ENCODE peak calls at places on chromosomes 1 and 21, in eight cellular contexts. One of them, this sample, is unnamed.

GRCh38 chr1:37561794-37562132 is 5.0 kb downstream of the DNALI1 start:
- DNase-seq in spleen: no peak
- DNase-seq in sigmoid colon: no peak
- DNase-seq in ovary: no peak
- DNase-seq in psoas muscle: no peak
- DNase-seq in glutamatergic neuron: peak; percentile 36
- DNase-seq in body of pancreas: no peak
- DNase-seq in cardiac muscle cell: no peak
- DNase-seq in this sample: peak; percentile 17

GRCh38 chr1:21340230-21340564 is 49.9 kb upstream of the ECE1 start:
- DNase-seq in glutamatergic neuron: no peak
- DNase-seq in cardiac muscle cell: no peak
- DNase-seq in psoas muscle: peak; percentile 69
- DNase-seq in sigmoid colon: peak; percentile 83
- DNase-seq in ovary: peak; percentile 83
- DNase-seq in body of pancreas: peak; percentile 80
- DNase-seq in spleen: peak; percentile 78
- DNase-seq in this sample: no peak

GRCh38 chr1:23868848-23869450 is 859 bp upstream of the FUCA1 start:
- DNase-seq in cardiac muscle cell: no peak
- DNase-seq in ovary: no peak
- DNase-seq in spleen: no peak
- DNase-seq in psoas muscle: no peak
- DNase-seq in glutamatergic neuron: no peak
- DNase-seq in body of pancreas: no peak
- DNase-seq in sigmoid colon: no peak
- DNase-seq in this sample: no peak

GRCh38 chr1:212173572-212173971 is 111.6 kb upstream of the PPP2R5A start:
- DNase-seq in sigmoid colon: no peak
- DNase-seq in spleen: no peak
- DNase-seq in psoas muscle: no peak
- DNase-seq in cardiac muscle cell: no peak
- DNase-seq in ovary: no peak
- DNase-seq in glutamatergic neuron: no peak
- DNase-seq in body of pancreas: no peak
- DNase-seq in this sample: no peak

GRCh38 chr1:160420881-160421842 is 20.8 kb downstream of the VANGL2 start:
- DNase-seq in ovary: no peak
- DNase-seq in glutamatergic neuron: no peak
- DNase-seq in body of pancreas: no peak
- DNase-seq in psoas muscle: no peak
- DNase-seq in spleen: no peak
- DNase-seq in cardiac muscle cell: no peak
- DNase-seq in sigmoid colon: no peak
- DNase-seq in this sample: no peak

GRCh38 chr1:150362721-150363425 is 1.1 kb upstream of the RPRD2 start:
- DNase-seq in cardiac muscle cell: no peak
- DNase-seq in body of pancreas: no peak
- DNase-seq in psoas muscle: no peak
- DNase-seq in ovary: peak; percentile 30
- DNase-seq in sigmoid colon: peak; percentile 62
- DNase-seq in glutamatergic neuron: no peak
- DNase-seq in spleen: peak; percentile 80
- DNase-seq in this sample: no peak

GRCh38 chr1:88731475-88731874 is 47.4 kb downstream of the PKN2 start:
- DNase-seq in psoas muscle: no peak
- DNase-seq in sigmoid colon: peak; percentile 79
- DNase-seq in spleen: no peak
- DNase-seq in cardiac muscle cell: no peak
- DNase-seq in glutamatergic neuron: no peak
- DNase-seq in ovary: no peak
- DNase-seq in body of pancreas: peak; percentile 16
- DNase-seq in this sample: no peak

GRCh38 chr1:33524586-33524985 is 52.1 kb downstream of the ZSCAN20 start:
- DNase-seq in spleen: no peak
- DNase-seq in glutamatergic neuron: no peak
- DNase-seq in sigmoid colon: no peak
- DNase-seq in ovary: no peak
- DNase-seq in psoas muscle: no peak
- DNase-seq in cardiac muscle cell: no peak
- DNase-seq in body of pancreas: no peak
- DNase-seq in this sample: no peak

GRCh38 chr1:224065455-224065854 is 48.5 kb upstream of the FBXO28 start:
- DNase-seq in glutamatergic neuron: no peak
- DNase-seq in body of pancreas: peak; percentile 73
- DNase-seq in spleen: no peak
- DNase-seq in ovary: no peak
- DNase-seq in sigmoid colon: no peak
- DNase-seq in cardiac muscle cell: no peak
- DNase-seq in psoas muscle: no peak
- DNase-seq in this sample: no peak

GRCh38 chr1:42747125-42747524 is 7.1 kb upstream of the CLDN19 start:
- DNase-seq in sigmoid colon: no peak
- DNase-seq in body of pancreas: peak; percentile 46
- DNase-seq in cardiac muscle cell: peak; percentile 76
- DNase-seq in ovary: peak; percentile 42
- DNase-seq in psoas muscle: peak; percentile 72
- DNase-seq in spleen: peak; percentile 84
- DNase-seq in glutamatergic neuron: peak; percentile 78
- DNase-seq in this sample: peak; percentile 71

GRCh38 chr1:206693029-206693428 is 8.3 kb downstream of the MAPKAPK2 start:
- DNase-seq in ovary: peak; percentile 78
- DNase-seq in sigmoid colon: peak; percentile 95
- DNase-seq in body of pancreas: peak; percentile 70
- DNase-seq in glutamatergic neuron: no peak
- DNase-seq in psoas muscle: peak; percentile 94
- DNase-seq in cardiac muscle cell: peak; percentile 84
- DNase-seq in spleen: no peak
- DNase-seq in this sample: no peak

GRCh38 chr1:228005511-228006033 is 1.2 kb upstream of the WNT3A start:
- DNase-seq in body of pancreas: no peak
- DNase-seq in spleen: peak; percentile 52
- DNase-seq in psoas muscle: peak; percentile 38
- DNase-seq in glutamatergic neuron: no peak
- DNase-seq in sigmoid colon: peak; percentile 41
- DNase-seq in cardiac muscle cell: no peak
- DNase-seq in ovary: no peak
- DNase-seq in this sample: no peak

GRCh38 chr21:35041122-35041521 is 8.0 kb downstream of the RUNX1 start:
- DNase-seq in cardiac muscle cell: no peak
- DNase-seq in psoas muscle: no peak
- DNase-seq in sigmoid colon: no peak
- DNase-seq in glutamatergic neuron: no peak
- DNase-seq in spleen: no peak
- DNase-seq in ovary: no peak
- DNase-seq in body of pancreas: no peak
- DNase-seq in this sample: no peak

GRCh38 chr1:228095938-228096337 is 7.2 kb downstream of the C1orf35 start:
- DNase-seq in psoas muscle: peak; percentile 30
- DNase-seq in cardiac muscle cell: no peak
- DNase-seq in body of pancreas: no peak
- DNase-seq in ovary: no peak
- DNase-seq in glutamatergic neuron: no peak
- DNase-seq in sigmoid colon: peak; percentile 53
- DNase-seq in spleen: peak; percentile 54
- DNase-seq in this sample: no peak

GRCh38 chr1:33925586-33925985 is 61.7 kb downstream of the HMGB4 start:
- DNase-seq in psoas muscle: no peak
- DNase-seq in cardiac muscle cell: no peak
- DNase-seq in ovary: no peak
- DNase-seq in spleen: no peak
- DNase-seq in glutamatergic neuron: no peak
- DNase-seq in sigmoid colon: no peak
- DNase-seq in body of pancreas: no peak
- DNase-seq in this sample: no peak

GRCh38 chr1:2150836-2151235 is 43.7 kb downstream of the FAAP20 start:
- DNase-seq in glutamatergic neuron: no peak
- DNase-seq in psoas muscle: no peak
- DNase-seq in sigmoid colon: no peak
- DNase-seq in spleen: no peak
- DNase-seq in ovary: no peak
- DNase-seq in body of pancreas: no peak
- DNase-seq in cardiac muscle cell: no peak
- DNase-seq in this sample: no peak

GRCh38 chr1:46302091-46303037 is 1.1 kb downstream of the LRRC41 start:
- DNase-seq in ovary: peak; percentile 63
- DNase-seq in cardiac muscle cell: peak; percentile 73
- DNase-seq in psoas muscle: peak; percentile 69
- DNase-seq in spleen: peak; percentile 92
- DNase-seq in glutamatergic neuron: peak; percentile 79
- DNase-seq in body of pancreas: peak; percentile 42
- DNase-seq in sigmoid colon: peak; percentile 74
- DNase-seq in this sample: peak; percentile 70
- TF ChIP-seq CTCF in ovary: no peak
- TF ChIP-seq CTCF in cardiac muscle cell: peak; percentile 17
- TF ChIP-seq CTCF in psoas muscle: peak; percentile 24
- TF ChIP-seq CTCF in spleen: no peak
- TF ChIP-seq CTCF in glutamatergic neuron: no peak
- TF ChIP-seq CTCF in body of pancreas: peak; percentile 35
- TF ChIP-seq CTCF in sigmoid colon: no peak
- TF ChIP-seq CTCF in this sample: no peak

DNA sequence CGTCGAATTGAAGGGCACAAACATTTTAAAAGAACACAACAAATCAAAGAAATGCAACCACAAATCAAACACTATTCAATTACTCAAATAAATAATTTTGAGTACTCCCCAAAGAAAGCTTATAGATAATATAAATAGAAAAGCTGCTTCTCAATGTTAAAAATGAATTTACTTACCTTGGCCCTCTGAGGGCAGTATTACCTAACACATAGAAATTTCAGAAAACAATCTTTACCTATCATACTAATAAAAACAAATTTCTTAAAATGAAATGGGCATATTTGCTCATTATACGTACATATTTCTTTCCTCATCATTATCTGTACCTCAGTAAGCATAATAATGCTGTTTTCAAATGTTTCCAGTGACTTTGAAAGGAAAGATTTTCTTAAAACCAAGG is 141.8 kb downstream of the AKT3 start:
- DNase-seq in sigmoid colon: no peak
- DNase-seq in spleen: no peak
- DNase-seq in cardiac muscle cell: no peak
- DNase-seq in ovary: no peak
- DNase-seq in psoas muscle: no peak
- DNase-seq in body of pancreas: no peak
- DNase-seq in glutamatergic neuron: no peak
- DNase-seq in this sample: no peak
- TF ChIP-seq CTCF in sigmoid colon: no peak
- TF ChIP-seq CTCF in spleen: no peak
- TF ChIP-seq CTCF in cardiac muscle cell: peak; percentile 14
- TF ChIP-seq CTCF in ovary: no peak
- TF ChIP-seq CTCF in psoas muscle: peak; percentile 18
- TF ChIP-seq CTCF in body of pancreas: peak; percentile 47
- TF ChIP-seq CTCF in glutamatergic neuron: no peak
- TF ChIP-seq CTCF in this sample: no peak

GRCh38 chr1:156489166-156489934 is 11.2 kb downstream of the MEF2D start:
- DNase-seq in cardiac muscle cell: peak; percentile 91
- DNase-seq in ovary: no peak
- DNase-seq in glutamatergic neuron: peak; percentile 92
- DNase-seq in psoas muscle: peak; percentile 90
- DNase-seq in body of pancreas: peak; percentile 52
- DNase-seq in spleen: no peak
- DNase-seq in sigmoid colon: peak; percentile 89
- DNase-seq in this sample: peak; percentile 42

GRCh38 chr1:156492013-156492590 is 8.5 kb downstream of the MEF2D start:
- DNase-seq in body of pancreas: no peak
- DNase-seq in glutamatergic neuron: no peak
- DNase-seq in psoas muscle: peak; percentile 31
- DNase-seq in ovary: no peak
- DNase-seq in spleen: no peak
- DNase-seq in cardiac muscle cell: no peak
- DNase-seq in sigmoid colon: no peak
- DNase-seq in this sample: no peak

GRCh38 chr1:156489935-156490293 is 10.7 kb downstream of the MEF2D start:
- DNase-seq in cardiac muscle cell: no peak
- DNase-seq in body of pancreas: no peak
- DNase-seq in spleen: no peak
- DNase-seq in psoas muscle: no peak
- DNase-seq in sigmoid colon: no peak
- DNase-seq in ovary: no peak
- DNase-seq in glutamatergic neuron: no peak
- DNase-seq in this sample: no peak

GRCh38 chr1:156491151-156491949 is 9.2 kb downstream of the MEF2D start:
- DNase-seq in sigmoid colon: no peak
- DNase-seq in ovary: no peak
- DNase-seq in spleen: no peak
- DNase-seq in cardiac muscle cell: no peak
- DNase-seq in body of pancreas: no peak
- DNase-seq in glutamatergic neuron: no peak
- DNase-seq in psoas muscle: peak; percentile 56
- DNase-seq in this sample: no peak

GRCh38 chr1:156490401-156491032 is 10.1 kb downstream of the MEF2D start:
- DNase-seq in spleen: no peak
- DNase-seq in body of pancreas: no peak
- DNase-seq in cardiac muscle cell: peak; percentile 89
- DNase-seq in glutamatergic neuron: peak; percentile 81
- DNase-seq in sigmoid colon: no peak
- DNase-seq in psoas muscle: peak; percentile 86
- DNase-seq in ovary: peak; percentile 68
- DNase-seq in this sample: peak; percentile 53
- TF ChIP-seq CTCF in spleen: no peak
- TF ChIP-seq CTCF in body of pancreas: peak; percentile 39
- TF ChIP-seq CTCF in cardiac muscle cell: peak; percentile 10
- TF ChIP-seq CTCF in glutamatergic neuron: peak; percentile 56
- TF ChIP-seq CTCF in sigmoid colon: peak; percentile 20
- TF ChIP-seq CTCF in psoas muscle: peak; percentile 26
- TF ChIP-seq CTCF in ovary: peak; percentile 42
- TF ChIP-seq CTCF in this sample: peak; percentile 13

GRCh38 chr21:27258222-27258621 is 291.3 kb upstream of the ADAMTS5 start:
- DNase-seq in sigmoid colon: no peak
- DNase-seq in cardiac muscle cell: no peak
- DNase-seq in spleen: no peak
- DNase-seq in body of pancreas: no peak
- DNase-seq in glutamatergic neuron: no peak
- DNase-seq in psoas muscle: no peak
- DNase-seq in ovary: no peak
- DNase-seq in this sample: no peak
- TF ChIP-seq CTCF in sigmoid colon: no peak
- TF ChIP-seq CTCF in cardiac muscle cell: no peak
- TF ChIP-seq CTCF in spleen: no peak
- TF ChIP-seq CTCF in body of pancreas: no peak
- TF ChIP-seq CTCF in glutamatergic neuron: no peak
- TF ChIP-seq CTCF in psoas muscle: no peak
- TF ChIP-seq CTCF in ovary: no peak
- TF ChIP-seq CTCF in this sample: no peak

This sample was measured in nephron progenitor cell.